ENCODE peak calls at places on chromosomes 5 and 9, in nine cellular contexts. J is body of pancreas; M is cardiac muscle cell; R is A549; O is neuronal stem cell; A is left ventricle myocardium inferior; T is tibial artery; C is CD8-positive, alpha-beta T cell; B is hepatocyte. V is an unnamed sample.

GRCh38 chr5:96714951-96715451 is 52.8 kb downstream of the CAST start:
- DNase-seq in J (peak; percentile 81), M (peak; percentile 34), R (peak; percentile 85), O (peak; percentile 31), A (no peak), T (peak; percentile 83), C (peak; percentile 41), B (peak; percentile 87), V (no peak)

GRCh38 chr9:105858284-105858683 is 163.9 kb downstream of the TMEM38B start:
- DNase-seq in J (no peak), M (no peak), R (no peak), O (no peak), A (no peak), T (no peak), C (no peak), B (no peak), V (no peak)

GRCh38 chr5:2326603-2327002 is 424.9 kb downstream of the IRX2 start:
- DNase-seq in J (no peak), M (no peak), R (no peak), O (no peak), A (no peak), T (no peak), C (no peak), B (no peak), V (no peak)

GRCh38 chr5:42718591-42718990 is 38.0 kb upstream of the CCDC152 start:
- DNase-seq in J (no peak), M (no peak), R (no peak), O (no peak), A (no peak), T (no peak), C (no peak), B (no peak), V (no peak)

GRCh38 chr5:117982691-117983090 is 1005.7 kb downstream of the DTWD2 start:
- DNase-seq in J (no peak), M (no peak), R (no peak), O (no peak), A (no peak), T (no peak), C (no peak), B (peak; percentile 5), V (no peak)

GRCh38 chr5:172646716-172647285 is 5.7 kb downstream of the NEURL1B start:
- DNase-seq in J (no peak), M (peak; percentile 70), R (peak; percentile 31), O (no peak), A (peak; percentile 47), T (no peak), C (no peak), B (peak; percentile 55), V (no peak)

GRCh38 chr9:93679536-93680444 is 103.4 kb downstream of the PHF2 start:
- DNase-seq in J (no peak), M (no peak), R (no peak), O (no peak), A (peak; percentile 10), T (peak; percentile 15), C (no peak), B (no peak), V (no peak)

GRCh38 chr5:95610546-95610945 is 9.3 kb upstream of the GPR150 start:
- DNase-seq in J (no peak), M (no peak), R (no peak), O (no peak), A (no peak), T (no peak), C (no peak), B (no peak), V (no peak)

GRCh38 chr5:105033642-105034217 is 1471.1 kb upstream of the NUDT12 start:
- DNase-seq in J (no peak), M (no peak), R (no peak), O (no peak), A (no peak), T (no peak), C (no peak), B (peak; percentile 43), V (no peak)

GRCh38 chr9:86057491-86057890 is 41.9 kb downstream of the GOLM1 start:
- DNase-seq in J (no peak), M (no peak), R (no peak), O (no peak), A (no peak), T (no peak), C (no peak), B (no peak), V (no peak)

GRCh38 chr5:40483316-40483715 is 196.4 kb upstream of the PTGER4 start:
- DNase-seq in J (no peak), M (no peak), R (no peak), O (no peak), A (no peak), T (no peak), C (no peak), B (no peak), V (no peak)
- H3K27ac ChIP-seq in J (no peak overlapping the region), M (no peak overlapping the region), R (no peak overlapping the region), O (no peak overlapping the region), A (no peak overlapping the region), T (no peak overlapping the region), C (no peak overlapping the region), B (no peak overlapping the region), V (no peak overlapping the region)

DNA sequence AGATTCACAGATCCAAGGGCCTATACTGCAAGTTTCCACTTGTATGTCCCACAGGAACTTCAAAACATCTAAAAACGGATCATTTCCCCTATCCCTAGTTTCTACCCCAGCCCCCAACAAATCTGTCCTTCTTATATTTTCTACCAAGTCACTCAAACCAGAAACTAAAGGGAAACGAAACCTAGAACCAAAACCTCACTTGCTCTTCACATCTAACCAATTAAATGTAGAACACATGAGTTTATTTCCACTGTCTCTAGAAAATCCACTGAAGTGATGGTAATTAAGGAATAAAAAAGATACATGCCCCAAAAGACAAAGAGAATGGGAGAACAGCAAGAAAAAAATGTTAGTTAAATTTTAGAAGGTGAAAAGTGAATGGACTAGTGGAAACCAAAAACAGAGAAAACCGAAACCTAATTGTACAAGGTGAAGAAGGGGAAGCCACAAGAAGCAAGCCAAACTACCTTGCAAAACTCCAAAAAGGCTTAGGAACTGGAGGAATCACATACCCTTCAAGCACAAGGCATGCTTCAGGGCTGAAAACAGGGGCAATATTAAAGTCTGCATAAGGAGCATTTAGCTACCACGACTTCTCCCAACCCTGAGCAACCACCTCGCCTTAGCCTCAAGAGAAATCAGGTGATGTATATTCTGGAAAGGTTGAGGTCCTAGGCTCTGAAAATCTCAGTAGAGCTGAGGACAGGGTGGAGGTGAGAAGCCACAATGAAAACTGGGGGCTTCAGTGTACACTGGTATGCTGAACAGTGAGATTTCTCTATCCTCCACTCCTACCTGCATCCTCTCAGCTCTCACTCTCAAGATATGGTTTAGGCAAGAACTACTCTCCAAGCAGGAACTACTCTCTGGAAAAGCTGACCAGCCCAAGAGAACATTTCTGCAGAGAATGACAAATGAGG is 11.1 kb downstream of the SMU1 start:
- DNase-seq in J (no peak), M (no peak), R (no peak), O (no peak), A (no peak), T (no peak), C (no peak), B (no peak), V (no peak)
- H3K27ac ChIP-seq in J (no peak overlapping the region), M (no peak overlapping the region), R (no peak overlapping the region), O (no peak overlapping the region), A (no peak overlapping the region), T (no peak overlapping the region), C (no peak overlapping the region), B (no peak overlapping the region), V (peak overlapping the region; percentile 6)

GRCh38 chr5:131318455-131318854 is 54.6 kb downstream of the CDC42SE2 start:
- DNase-seq in J (no peak), M (no peak), R (no peak), O (no peak), A (no peak), T (no peak), C (no peak), B (no peak), V (no peak)

GRCh38 chr5:131323378-131323777 is 59.5 kb downstream of the CDC42SE2 start:
- DNase-seq in J (no peak), M (no peak), R (no peak), O (no peak), A (no peak), T (no peak), C (no peak), B (no peak), V (no peak)

GRCh38 chr5:131324311-131324710 is 60.5 kb downstream of the CDC42SE2 start:
- DNase-seq in J (no peak), M (no peak), R (no peak), O (peak; percentile 14), A (no peak), T (no peak), C (no peak), B (no peak), V (no peak)

GRCh38 chr5:131321066-131321465 is 57.2 kb downstream of the CDC42SE2 start:
- DNase-seq in J (no peak), M (no peak), R (no peak), O (no peak), A (no peak), T (no peak), C (no peak), B (no peak), V (no peak)

DNA sequence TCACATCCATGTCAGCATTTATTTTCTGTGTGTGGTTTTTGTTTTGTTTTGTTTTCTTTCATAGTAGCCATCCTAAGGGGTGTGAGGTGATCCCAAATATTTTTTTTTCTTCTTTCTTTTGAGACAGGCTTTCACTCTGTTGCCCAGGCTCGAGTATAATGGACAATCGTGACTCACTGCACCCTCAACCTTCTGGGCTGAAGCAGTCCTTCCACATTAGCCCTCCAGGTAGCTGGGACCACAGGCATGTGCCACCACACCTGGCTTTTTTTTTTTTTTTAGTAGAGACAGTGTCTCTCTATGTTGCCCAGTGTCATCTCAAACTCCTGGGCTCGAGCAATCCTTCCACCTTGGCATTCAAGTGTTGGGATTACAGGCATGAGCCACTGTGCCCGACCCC is 59.1 kb downstream of the CDC42SE2 start:
- DNase-seq in J (no peak), M (no peak), R (no peak), O (no peak), A (no peak), T (no peak), C (no peak), B (no peak), V (no peak)
- H3K27ac ChIP-seq in J (no peak overlapping the region), M (no peak overlapping the region), R (no peak overlapping the region), O (no peak overlapping the region), A (no peak overlapping the region), T (no peak overlapping the region), C (no peak overlapping the region), B (no peak overlapping the region), V (no peak overlapping the region)

DNA sequence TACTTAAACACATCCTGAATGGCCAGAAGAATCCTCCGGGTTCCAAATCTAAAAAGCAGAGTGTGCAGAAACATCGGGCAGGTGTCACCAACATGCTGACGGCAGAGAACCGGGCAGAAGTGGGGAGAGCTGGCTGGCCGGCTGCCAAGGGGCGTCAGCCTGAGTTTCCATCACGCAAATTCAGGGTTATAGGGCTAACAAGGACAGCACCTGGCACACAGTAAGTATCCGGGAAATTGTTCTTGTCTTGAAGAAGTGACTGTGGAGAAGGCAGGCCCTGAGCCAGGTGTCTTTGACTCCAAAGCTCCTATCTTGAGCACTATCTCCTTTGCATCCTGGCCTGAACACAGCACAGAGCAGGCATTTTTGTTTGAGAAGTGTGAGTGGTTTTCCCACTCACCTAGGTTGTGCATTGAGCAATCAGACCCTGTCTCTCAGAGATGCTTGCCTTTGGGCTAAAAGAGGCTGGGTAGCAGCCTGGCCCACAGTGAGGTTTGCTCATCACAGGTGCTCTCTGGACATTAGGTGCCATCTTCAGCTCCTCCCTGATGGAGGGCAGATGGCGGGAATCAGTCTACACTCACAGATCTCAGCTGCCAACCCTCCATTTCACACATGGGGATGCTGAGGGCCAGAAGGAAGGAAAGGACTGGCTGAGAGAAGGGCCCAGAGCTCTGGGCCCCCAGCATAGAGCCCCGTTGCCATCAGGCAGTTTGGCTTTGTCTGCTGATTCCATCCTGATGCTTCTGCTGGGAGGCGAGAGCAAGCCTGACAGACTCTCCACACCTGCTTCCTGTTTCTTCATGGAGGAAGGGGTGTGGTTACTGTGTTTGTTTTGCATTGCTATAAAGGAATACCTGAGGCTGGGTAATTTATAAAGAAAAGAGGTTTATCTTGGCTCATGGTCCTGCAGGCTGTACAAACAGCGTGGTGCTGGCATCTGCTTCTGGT is 52.8 kb downstream of the WHRN start:
- DNase-seq in J (peak; percentile 39), M (peak; percentile 36), R (no peak), O (no peak), A (no peak), T (no peak), C (peak; percentile 22), B (no peak), V (no peak)
- H3K27ac ChIP-seq in J (no peak overlapping the region), M (no peak overlapping the region), R (no peak overlapping the region), O (no peak overlapping the region), A (no peak overlapping the region), T (no peak overlapping the region), C (no peak overlapping the region), B (no peak overlapping the region), V (no peak overlapping the region)